ENCODE peak calls at places on chromosomes 6 and 20, in six cellular contexts. Y, N, C, L, X and Z are unnamed samples. For H3K4me1, the result is how much of the 10 kb centered on the place peaks cover.

GRCh38 chr6:16849280-16850210 is 88.3 kb upstream of the ATXN1 start:
- DNase-seq in L (no peak), Y (peak), C (no peak), X (no peak), N (no peak), Z (no peak)

GRCh38 chr6:143678980-143679379 is 1.2 kb downstream of the PHACTR2 start:
- DNase-seq in C (no peak), Y (no peak), L (no peak), X (no peak), N (no peak), Z (no peak)

GRCh38 chr6:11654876-11655275 is 117.3 kb downstream of the TMEM170B start:
- DNase-seq in Y (peak), L (no peak), N (no peak), X (no peak), C (no peak), Z (no peak)

GRCh38 chr20:63739129-63740069 is at the start of gene SLC2A4RG:
- DNase-seq in C (peak), Y (peak), L (peak), N (no peak), X (peak), Z (peak)

GRCh38 chr6:54285595-54285994 is 22.6 kb upstream of the TINAG start:
- DNase-seq in N (no peak), X (no peak), C (no peak), L (no peak), Y (no peak), Z (no peak)

GRCh38 chr6:9484091-9484490 is 930.8 kb downstream of the TFAP2A start:
- DNase-seq in L (no peak), N (no peak), Y (no peak), X (no peak), C (no peak), Z (no peak)

GRCh38 chr6:148523051-148523450 is 180.4 kb downstream of the SASH1 start:
- DNase-seq in N (no peak), C (no peak), L (no peak), Y (peak), X (no peak), Z (no peak)

GRCh38 chr20:7371518-7372158 is 568.6 kb downstream of the HAO1 start:
- DNase-seq in C (no peak), Y (no peak), N (no peak), X (no peak), L (no peak), Z (no peak)

GRCh38 chr6:13712485-13712990 is 903 bp upstream of the RANBP9 start:
- DNase-seq in C (no peak), L (no peak), Y (peak), X (no peak), N (no peak), Z (no peak)

GRCh38 chr6:158703840-158704822 is 54.3 kb downstream of the SYTL3 start:
- DNase-seq in C (peak), L (peak), Y (peak), N (peak), X (peak), Z (peak)

GRCh38 chr20:56322661-56323060 is 36.1 kb upstream of the FAM210B start:
- DNase-seq in Y (no peak), X (no peak), L (no peak), N (no peak), C (no peak), Z (no peak)

GRCh38 chr20:50821994-50822393 is 27.1 kb downstream of the BCAS4 start:
- DNase-seq in C (no peak), Y (no peak), L (no peak), X (no peak), N (no peak), Z (no peak)

GRCh38 chr20:50193851-50194830 is 3.5 kb downstream of the CEBPB start:
- DNase-seq in C (no peak), L (no peak), X (no peak), N (no peak), Y (peak), Z (peak)

GRCh38 chr6:156557269-156557885 is 219.8 kb upstream of the ARID1B start:
- DNase-seq in C (no peak), L (no peak), N (no peak), X (no peak), Y (peak), Z (no peak)

GRCh38 chr6:130900913-130901312 is 73.7 kb downstream of the SMLR1 start:
- DNase-seq in N (peak), X (no peak), C (peak), Y (peak), L (no peak), Z (no peak)

GRCh38 chr20:23205221-23205620 is 119.1 kb upstream of the CD93 start:
- DNase-seq in C (no peak), X (no peak), L (no peak), Y (no peak), N (no peak), Z (no peak)

GRCh38 chr20:50260480-50261221 is 70.0 kb downstream of the CEBPB start:
- DNase-seq in C (no peak), L (no peak), N (no peak), Y (no peak), X (no peak), Z (no peak)

GRCh38 chr6:15498640-15499039 is 164.2 kb downstream of the DTNBP1 start:
- DNase-seq in L (no peak), Y (no peak), C (no peak), X (no peak), N (no peak), Z (peak)

GRCh38 chr6:114452785-114453401 is 110.1 kb upstream of the HS3ST5 start:
- DNase-seq in C (no peak), X (no peak), Y (no peak), L (no peak), N (no peak), Z (no peak)

GRCh38 chr20:61391185-61391584 is 139.1 kb downstream of the CDH4 start:
- DNase-seq in C (no peak), N (no peak), X (no peak), L (no peak), Y (no peak), Z (no peak)

GRCh38 chr6:36362551-36363389 is 24.7 kb downstream of the ETV7 start:
- DNase-seq in C (no peak), L (no peak), X (no peak), Y (no peak), N (no peak), Z (no peak)

GRCh38 chr20:1568166-1568490 is 10.6 kb upstream of the SIRPD start:
- DNase-seq in L (no peak), C (no peak), N (no peak), X (no peak), Y (peak), Z (no peak)

GRCh38 chr6:119110601-119111548 is 32.4 kb upstream of the FAM184A start:
- DNase-seq in N (peak), C (no peak), Y (peak), X (peak), L (peak), Z (peak)

GRCh38 chr6:112180095-112180820 is 74.1 kb downstream of the LAMA4 start:
- DNase-seq in L (no peak), Y (peak), N (peak), C (peak), X (no peak), Z (peak)

GRCh38 chr6:36769676-36770499 is 69.4 kb downstream of the CPNE5 start:
- DNase-seq in C (no peak), N (no peak), X (peak), Y (peak), L (no peak), Z (no peak)

GRCh38 chr6:109237082-109237985 is 142.0 kb downstream of the CEP57L1 start:
- DNase-seq in L (no peak), X (no peak), N (no peak), C (no peak), Y (no peak), Z (no peak)

GRCh38 chr6:43807228-43808061 is 37.4 kb downstream of the VEGFA start:
- DNase-seq in X (no peak), Y (peak), N (no peak), C (no peak), L (no peak), Z (no peak)

GRCh38 chr6:166420351-166420750 is 37.6 kb upstream of the MPC1 start:
- DNase-seq in C (peak), L (no peak), Y (peak), X (no peak), N (no peak), Z (no peak)

GRCh38 chr6:139764498-139764986 is 390.1 kb upstream of the CITED2 start:
- DNase-seq in N (peak), X (no peak), C (peak), L (peak), Y (peak), Z (no peak)

GRCh38 chr6:135180458-135181332 is at the start of gene MYB:
- DNase-seq in X (peak), L (no peak), N (no peak), Y (peak), C (peak), Z (peak)

GRCh38 chr6:138035070-138035469 is 72.1 kb downstream of the PERP start:
- DNase-seq in N (no peak), Y (no peak), X (no peak), L (no peak), C (no peak), Z (no peak)

GRCh38 chr20:47652794-47653193 is 132.5 kb downstream of the SULF2 start:
- DNase-seq in L (no peak), Y (no peak), N (no peak), X (no peak), C (no peak), Z (no peak)

GRCh38 chr6:56725257-56725656 is 82.6 kb upstream of the DST start:
- DNase-seq in C (no peak), L (no peak), N (no peak), Y (no peak), X (no peak), Z (no peak)

GRCh38 chr20:63979549-63980316 is at the start of gene SAMD10:
- DNase-seq in N (no peak), L (no peak), C (no peak), X (peak), Y (peak), Z (peak)

GRCh38 chr6:30513451-30513850 is 24.1 kb downstream of the HLA-E start:
- DNase-seq in X (no peak), Y (no peak), C (no peak), L (no peak), N (no peak), Z (no peak)

GRCh38 chr6:30510419-30510818 is 21.1 kb downstream of the HLA-E start:
- DNase-seq in X (no peak), N (no peak), L (no peak), Y (no peak), C (no peak), Z (no peak)

GRCh38 chr6:30511147-30511546 is 21.8 kb downstream of the HLA-E start:
- DNase-seq in Y (no peak), C (no peak), N (no peak), L (no peak), X (no peak), Z (no peak)

GRCh38 chr6:30508890-30509736 is 19.8 kb downstream of the HLA-E start:
- DNase-seq in C (no peak), Y (peak), N (no peak), X (no peak), L (no peak), Z (no peak)

GRCh38 chr6:30507849-30508843 is 18.8 kb downstream of the HLA-E start:
- DNase-seq in C (no peak), L (no peak), N (no peak), Y (no peak), X (no peak), Z (no peak)
- H3K4me3 ChIP-seq in C (no peak), L (no peak), N (no peak), Y (no peak), X (peak), Z (no peak)

DNA sequence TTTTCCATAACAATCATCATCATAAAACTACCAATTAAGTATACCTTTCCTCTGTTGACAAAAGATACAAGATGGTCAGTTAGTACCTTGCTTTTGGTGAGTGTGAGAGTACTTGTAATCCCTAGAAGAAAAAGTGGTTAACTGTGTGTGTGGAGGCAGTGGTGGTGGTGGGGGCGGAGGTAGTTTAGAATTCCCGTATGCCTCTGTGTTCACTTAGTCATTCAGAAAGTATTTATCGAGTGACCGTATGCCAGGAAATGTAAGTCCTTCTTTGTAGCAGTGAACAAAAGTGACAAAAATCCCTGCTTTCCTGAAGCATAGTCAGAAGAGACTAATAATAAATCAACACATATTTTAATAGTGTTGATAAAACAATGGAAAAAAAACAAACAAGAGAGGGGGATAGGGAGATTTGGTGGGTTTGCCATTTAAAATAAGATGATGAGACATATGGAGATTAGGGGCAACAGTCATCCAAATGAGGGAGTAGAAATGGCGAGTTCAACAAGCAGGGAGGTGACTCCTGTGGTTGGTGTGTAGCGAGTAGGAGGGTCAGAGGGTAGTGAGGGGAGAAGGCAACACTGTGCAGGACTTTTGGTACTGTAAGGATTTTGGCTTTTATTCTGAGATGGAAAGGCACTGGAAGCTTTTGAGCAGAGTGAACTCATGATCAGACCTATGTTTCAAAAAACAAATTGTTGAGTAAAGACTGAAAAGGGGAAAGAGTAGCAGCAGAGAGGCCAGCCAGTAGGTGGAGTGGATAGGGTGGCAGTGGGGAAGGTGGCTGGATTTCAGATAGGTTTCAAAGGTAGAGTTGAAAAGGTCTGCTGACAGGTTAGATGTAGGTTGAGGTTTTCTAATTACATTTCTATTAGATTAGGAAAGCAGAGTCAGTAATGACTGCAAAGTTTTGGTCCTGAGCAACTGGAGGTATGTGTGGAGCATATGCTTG is 40.3 kb upstream of the SIM1 start:
- DNase-seq in N (peak), Y (peak), X (no peak), C (no peak), L (peak), Z (no peak)
- TF ChIP-seq CTCF in N (no peak), Y (no peak), X (no peak), C (no peak), L (no peak), Z (no peak)

DNA sequence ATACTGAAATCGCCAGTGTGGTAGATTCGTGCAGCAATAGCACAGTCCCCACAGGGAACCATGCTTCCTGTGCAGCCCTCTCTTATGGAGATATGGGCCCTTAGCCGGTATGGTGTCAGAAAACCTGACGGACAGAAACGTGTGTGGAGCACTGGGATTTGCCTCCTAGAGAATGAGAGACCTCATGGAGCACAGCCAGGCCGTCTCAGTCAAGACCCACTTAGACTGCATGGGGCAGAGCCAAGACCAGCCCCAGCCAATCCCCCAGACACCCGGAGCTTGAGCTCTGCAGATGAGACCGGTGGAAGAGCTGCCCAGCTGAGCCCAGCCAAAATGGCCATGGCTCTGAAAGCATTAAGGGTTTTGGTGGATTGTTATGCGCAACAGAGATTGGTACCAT is 163.7 kb downstream of the DLL1 start:
- DNase-seq in X (peak), N (no peak), L (peak), C (no peak), Y (no peak), Z (no peak)
- H3K4me1 ChIP-seq in X (under half), N (under half), L (under half), C (under half), Y (under half), Z (under half)

GRCh38 chr6:41424370-41425058 is 89.1 kb downstream of the NCR2 start:
- DNase-seq in Y (peak), N (peak), L (peak), C (peak), X (peak), Z (peak)

GRCh38 chr6:41426888-41427641 is 91.7 kb downstream of the NCR2 start:
- DNase-seq in C (no peak), X (no peak), L (no peak), N (no peak), Y (no peak), Z (no peak)

GRCh38 chr6:41425511-41425910 is 90.1 kb downstream of the NCR2 start:
- DNase-seq in C (no peak), Y (no peak), L (no peak), N (no peak), X (no peak), Z (no peak)

GRCh38 chr6:41427642-41428401 is 92.4 kb downstream of the NCR2 start:
- DNase-seq in L (peak), C (no peak), N (no peak), Y (no peak), X (no peak), Z (peak)

GRCh38 chr6:41426438-41426851 is 91.0 kb downstream of the NCR2 start:
- DNase-seq in L (no peak), N (no peak), Y (no peak), C (no peak), X (no peak), Z (no peak)
- H3K4me3 ChIP-seq in L (no peak), N (no peak), Y (no peak), C (no peak), X (no peak), Z (no peak)

GRCh38 chr20:19745584-19745983 is 12.5 kb upstream of the RIN2 start:
- DNase-seq in N (no peak), C (no peak), Y (no peak), X (no peak), L (no peak), Z (no peak)
- TF ChIP-seq CTCF in N (no peak), C (no peak), Y (no peak), X (no peak), L (no peak), Z (no peak)

GRCh38 chr6:6284231-6284966 is 36.1 kb downstream of the F13A1 start:
- DNase-seq in N (no peak), C (no peak), X (no peak), L (no peak), Y (no peak), Z (peak)
- H3K4me1 ChIP-seq in N (under half), C (under half), X (under half), L (under half), Y (under half), Z (under half)

GRCh38 chr20:17505664-17506517 is 25.3 kb downstream of the BFSP1 start:
- DNase-seq in L (no peak), Y (peak), C (no peak), X (peak), N (no peak), Z (no peak)
- H3K4me3 ChIP-seq in L (peak), Y (no peak), C (no peak), X (peak), N (no peak), Z (no peak)